ENCODE peak calls at places on chromosomes 11 and 22, in eight cellular contexts. K is HCT116; B is CD4-positive, alpha-beta T cell; O is GM23338; E is prostate gland; Z is CD8-positive, alpha-beta T cell; M is small intestine; W is fibroblast of lung. D is an unnamed sample.

GRCh38 chr11:126917531-126918204 is 82.9 kb downstream of the KIRREL3 start:
- DNase-seq in K (no peak), B (no peak), O (no peak), E (no peak), Z (no peak), M (no peak), W (peak; percentile 99), D (no peak)

GRCh38 chr11:92932023-92932422 is 37.4 kb upstream of the MTNR1B start:
- DNase-seq in K (no peak), B (no peak), O (no peak), E (no peak), Z (no peak), M (no peak), W (peak; percentile 30), D (no peak)

GRCh38 chr11:76699461-76700091 is 29.0 kb upstream of the LRRC32 start:
- DNase-seq in K (no peak), B (no peak), O (no peak), E (no peak), Z (no peak), M (no peak), W (peak; percentile 23), D (no peak)

GRCh38 chr11:81218440-81218839 is 1515.2 kb downstream of the FAM181B start:
- DNase-seq in K (no peak), B (no peak), O (no peak), E (no peak), Z (no peak), M (no peak), W (no peak), D (no peak)

GRCh38 chr22:42072606-42073330 is 1.3 kb upstream of the PHETA2 start:
- DNase-seq in K (no peak), B (no peak), O (no peak), E (no peak), Z (no peak), M (no peak), W (no peak), D (no peak)

GRCh38 chr11:63867511-63867910 is 28.6 kb downstream of the MARK2 start:
- DNase-seq in K (no peak), B (no peak), O (no peak), E (no peak), Z (no peak), M (no peak), W (no peak), D (no peak)

GRCh38 chr22:40021401-40022000 is 26.7 kb downstream of the FAM83F start:
- DNase-seq in K (no peak), B (no peak), O (no peak), E (no peak), Z (no peak), M (no peak), W (no peak), D (no peak)

GRCh38 chr11:33668468-33668825 is 32.2 kb downstream of the C11orf91 start:
- DNase-seq in K (no peak), B (no peak), O (peak; percentile 46), E (no peak), Z (no peak), M (no peak), W (peak; percentile 59), D (no peak)

GRCh38 chr11:72222907-72223614 is 1.5 kb upstream of the INPPL1 start:
- DNase-seq in K (peak; percentile 76), B (peak; percentile 93), O (peak; percentile 99), E (peak; percentile 94), Z (peak; percentile 94), M (peak; percentile 95), W (peak; percentile 93), D (peak; percentile 92)

GRCh38 chr11:41714101-41714500 is 254.6 kb upstream of the LRRC4C start:
- DNase-seq in K (no peak), B (no peak), O (peak; percentile 61), E (no peak), Z (no peak), M (no peak), W (peak; percentile 83), D (no peak)

GRCh38 chr11:126082251-126083109 is 19.8 kb upstream of the CDON start:
- DNase-seq in K (no peak), B (no peak), O (peak; percentile 67), E (no peak), Z (no peak), M (no peak), W (no peak), D (no peak)

GRCh38 chr22:36212896-36213295 is 11.3 kb upstream of the APOL4 start:
- DNase-seq in K (no peak), B (no peak), O (no peak), E (no peak), Z (no peak), M (peak; percentile 69), W (no peak), D (no peak)

GRCh38 chr22:37625737-37626136 is 13.7 kb upstream of the SH3BP1 start:
- DNase-seq in K (no peak), B (no peak), O (no peak), E (no peak), Z (no peak), M (no peak), W (no peak), D (no peak)
- H3K27ac ChIP-seq in K (no peak overlapping the region), B (peak overlapping the region; percentile 76), O (no peak overlapping the region), E (peak overlapping the region; percentile 57), Z (peak overlapping the region; percentile 43), M (peak overlapping the region; percentile 0), W (no peak overlapping the region), D (peak overlapping the region; percentile 81)

DNA sequence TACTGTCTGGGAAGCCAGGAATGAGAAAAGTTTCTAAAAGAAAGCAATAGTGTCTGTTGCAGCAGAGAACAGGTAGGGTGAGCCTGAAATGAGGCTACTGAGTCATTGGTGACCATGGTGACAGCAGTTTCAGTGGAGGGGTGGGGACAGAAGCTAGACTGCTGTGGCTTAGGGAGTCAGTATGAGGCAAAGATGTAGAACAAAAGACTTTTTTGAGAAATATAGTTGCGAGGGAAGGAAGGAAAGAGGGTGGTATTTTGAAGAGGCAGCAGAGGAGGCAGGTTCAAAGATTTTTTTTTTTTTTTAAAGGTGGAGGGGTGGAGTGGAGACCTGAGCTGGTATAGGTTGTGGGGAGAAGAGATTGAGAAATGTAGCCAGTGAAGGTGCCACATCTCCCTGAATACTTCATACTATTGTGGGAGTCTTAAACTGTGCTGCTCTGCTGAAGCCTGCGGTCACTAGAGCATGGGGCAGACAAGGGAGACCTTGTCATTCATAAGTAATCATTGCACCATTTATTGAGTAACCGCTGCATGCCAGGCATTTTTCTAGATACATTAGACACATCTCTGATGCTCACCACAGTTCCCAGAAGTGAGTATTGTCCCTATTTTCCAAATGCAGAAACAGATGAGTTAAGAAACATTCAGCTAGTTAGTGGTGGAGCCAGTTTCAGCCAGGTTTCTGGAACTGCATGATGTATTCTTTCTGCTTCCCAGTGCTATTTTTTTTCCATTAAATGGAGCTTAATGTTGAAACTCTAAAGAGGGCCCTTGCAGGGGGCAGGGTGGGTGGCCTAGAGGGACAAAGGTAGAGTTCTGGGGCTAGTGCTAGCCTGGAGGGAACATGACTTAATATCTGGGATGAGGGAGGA is 49.9 kb downstream of the STIM1 start:
- DNase-seq in K (peak; percentile 34), B (peak; percentile 55), O (peak; percentile 13), E (no peak), Z (peak; percentile 48), M (no peak), W (peak; percentile 81), D (peak; percentile 53)
- H3K27ac ChIP-seq in K (no peak overlapping the region), B (no peak overlapping the region), O (no peak overlapping the region), E (no peak overlapping the region), Z (peak overlapping the region; percentile 26), M (no peak overlapping the region), W (no peak overlapping the region), D (peak overlapping the region; percentile 49)

DNA sequence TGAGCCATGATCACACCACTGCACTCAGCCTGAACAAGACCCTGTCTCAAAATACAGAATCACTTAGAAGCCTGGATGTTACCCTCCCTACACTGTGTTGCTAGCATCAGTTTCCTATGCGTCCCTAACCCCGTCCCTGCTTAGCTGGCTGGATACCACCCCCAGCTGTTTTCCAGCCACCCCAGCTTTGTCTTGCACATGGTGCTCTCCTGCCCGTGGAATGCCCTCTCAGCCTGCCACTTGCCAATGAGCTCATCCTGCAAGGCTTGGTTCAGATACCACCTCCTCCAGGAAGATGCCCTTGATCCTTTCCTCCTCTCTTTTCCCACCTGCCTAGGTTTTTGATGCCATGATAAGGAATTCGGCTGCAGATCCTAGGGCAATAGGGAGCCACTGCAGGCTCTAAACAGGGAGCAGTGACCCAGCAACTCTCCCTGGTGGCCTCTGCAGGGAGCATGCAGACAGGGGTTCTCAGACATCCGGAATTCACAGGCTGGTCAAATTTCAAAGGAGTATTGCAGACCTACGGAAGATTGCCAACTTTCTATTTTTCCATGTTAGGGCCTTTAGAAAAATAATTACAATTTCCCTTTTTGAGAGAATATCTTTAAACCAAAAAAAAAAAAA is 52.7 kb upstream of the WNT7B start:
- DNase-seq in K (no peak), B (peak; percentile 10), O (no peak), E (no peak), Z (no peak), M (no peak), W (no peak), D (no peak)
- H3K27ac ChIP-seq in K (no peak overlapping the region), B (no peak overlapping the region), O (no peak overlapping the region), E (no peak overlapping the region), Z (no peak overlapping the region), M (no peak overlapping the region), W (no peak overlapping the region), D (no peak overlapping the region)

GRCh38 chr11:120824242-120824641 is 199.7 kb upstream of the TBCEL start:
- DNase-seq in K (no peak), B (no peak), O (no peak), E (no peak), Z (no peak), M (no peak), W (no peak), D (no peak)
- H3K27ac ChIP-seq in K (no peak overlapping the region), B (no peak overlapping the region), O (no peak overlapping the region), E (no peak overlapping the region), Z (no peak overlapping the region), M (no peak overlapping the region), W (no peak overlapping the region), D (no peak overlapping the region)

GRCh38 chr11:117037952-117038350 is 60.3 kb downstream of the SIK3 start:
- DNase-seq in K (no peak), B (no peak), O (no peak), E (no peak), Z (no peak), M (no peak), W (no peak), D (no peak)
- H3K27ac ChIP-seq in K (no peak overlapping the region), B (no peak overlapping the region), O (no peak overlapping the region), E (no peak overlapping the region), Z (no peak overlapping the region), M (no peak overlapping the region), W (no peak overlapping the region), D (no peak overlapping the region)

GRCh38 chr11:10072841-10073240 is 221.2 kb downstream of the SBF2 start:
- DNase-seq in K (no peak), B (no peak), O (no peak), E (no peak), Z (no peak), M (no peak), W (peak; percentile 40), D (no peak)

GRCh38 chr11:10067629-10068300 is 226.3 kb downstream of the SBF2 start:
- DNase-seq in K (no peak), B (no peak), O (peak; percentile 23), E (no peak), Z (no peak), M (no peak), W (no peak), D (no peak)

GRCh38 chr11:10075141-10075540 is 218.9 kb downstream of the SBF2 start:
- DNase-seq in K (no peak), B (no peak), O (no peak), E (no peak), Z (no peak), M (no peak), W (no peak), D (no peak)

GRCh38 chr11:10076458-10077141 is 217.4 kb downstream of the SBF2 start:
- DNase-seq in K (peak; percentile 19), B (no peak), O (peak; percentile 83), E (peak; percentile 15), Z (no peak), M (peak; percentile 21), W (peak; percentile 36), D (no peak)

GRCh38 chr11:10072142-10072541 is 221.9 kb downstream of the SBF2 start:
- DNase-seq in K (no peak), B (no peak), O (no peak), E (no peak), Z (no peak), M (no peak), W (peak; percentile 53), D (no peak)
- H3K27ac ChIP-seq in K (no peak overlapping the region), B (no peak overlapping the region), O (no peak overlapping the region), E (no peak overlapping the region), Z (no peak overlapping the region), M (no peak overlapping the region), W (no peak overlapping the region), D (no peak overlapping the region)

D was measured in CD4-positive, CD25-positive, alpha-beta regulatory T cell.